ENCODE peak calls at places on chromosomes 2 and 18, in eight cellular contexts. O is heart left ventricle, J is gastrocnemius medialis, L is GM23338, B is colonic mucosa, C is body of pancreas, Z is brain microvascular endothelial cell, M is ovary. V is an unnamed sample.
A peak's percentile ranks its signal among the peaks of the same experiment; 100 is the strongest.

GRCh38 chr18:7064346-7064745 is 53.3 kb downstream of the LAMA1 start:
- DNase-seq in J (no peak), M (no peak), C (no peak), O (no peak), L (no peak), Z (no peak), B (no peak), V (peak; percentile 55)

GRCh38 chr2:196380098-196380497 is 208.7 kb upstream of the STK17B start:
- DNase-seq in C (no peak), O (no peak), M (no peak), L (no peak), J (no peak), B (no peak), Z (no peak), V (no peak)

GRCh38 chr18:11570770-11571169 is 38.6 kb upstream of the SLC35G4 start:
- DNase-seq in L (peak; percentile 29), B (no peak), M (no peak), J (no peak), Z (peak; percentile 24), O (no peak), C (no peak), V (no peak)

GRCh38 chr2:112712903-112713584 is 7.8 kb upstream of the NT5DC4 start:
- DNase-seq in L (no peak), J (no peak), O (no peak), Z (peak; percentile 97), C (no peak), M (no peak), B (no peak), V (peak; percentile 41)

GRCh38 chr18:54173250-54173649 is 51.2 kb downstream of the MBD2 start:
- DNase-seq in C (no peak), J (no peak), B (no peak), O (no peak), M (no peak), L (no peak), Z (no peak), V (no peak)

GRCh38 chr2:144390424-144391020 is 129.4 kb downstream of the ZEB2 start:
- DNase-seq in C (no peak), Z (no peak), L (no peak), J (no peak), O (no peak), B (no peak), M (no peak), V (no peak)

GRCh38 chr2:120990451-120990871 is 254.8 kb downstream of the GLI2 start:
- DNase-seq in L (no peak), O (no peak), Z (no peak), B (no peak), J (peak; percentile 20), C (no peak), M (peak; percentile 44), V (no peak)

GRCh38 chr2:209334188-209335017 is 89.4 kb upstream of the MAP2 start:
- DNase-seq in L (peak; percentile 85), B (peak; percentile 33), J (no peak), Z (peak; percentile 46), O (peak; percentile 48), C (peak; percentile 73), M (peak; percentile 40), V (peak; percentile 46)

GRCh38 chr18:46387426-46388131 is 269.4 kb downstream of the LOXHD1 start:
- DNase-seq in B (no peak), J (no peak), O (peak; percentile 46), Z (no peak), L (no peak), M (no peak), C (no peak), V (peak; percentile 95)

GRCh38 chr2:152648336-152648735 is 68.9 kb downstream of the PRPF40A start:
- DNase-seq in O (no peak), M (no peak), C (no peak), L (peak; percentile 44), Z (no peak), J (no peak), B (peak; percentile 25), V (peak; percentile 20)
- TF ChIP-seq CTCF in O (peak; percentile 10), M (no peak), C (no peak), L (no peak), Z (peak; percentile 23), J (no peak), B (no peak), V (no peak)

GRCh38 chr2:164993287-164994016 is 38.1 kb upstream of the SLC38A11 start:
- DNase-seq in Z (no peak), C (no peak), J (no peak), O (no peak), M (no peak), L (no peak), B (no peak), V (no peak)
- H3K4me3 ChIP-seq in Z (no peak overlapping the region), C (no peak overlapping the region), J (no peak overlapping the region), O (no peak overlapping the region), M (no peak overlapping the region), L (no peak overlapping the region), B (no peak overlapping the region), V (no peak overlapping the region)

GRCh38 chr2:117832332-117832731 is 17.8 kb downstream of the DDX18 start:
- DNase-seq in J (no peak), B (no peak), O (no peak), L (no peak), C (no peak), M (no peak), Z (no peak), V (no peak)
- H3K36me3 ChIP-seq in J (no peaks in the 10 kb centered on the region), B (peaks cover 4% of the 10 kb centered on the region), O (peaks cover 61% of the 10 kb centered on the region), L (peaks cover 27% of the 10 kb centered on the region), C (peaks cover 16% of the 10 kb centered on the region), M (no peaks in the 10 kb centered on the region), Z (peaks cover 36% of the 10 kb centered on the region), V (peaks cover 3% of the 10 kb centered on the region)

GRCh38 chr18:66393463-66393862 is 210.4 kb downstream of the CDH19 start:
- DNase-seq in C (no peak), J (no peak), O (no peak), M (no peak), B (no peak), L (peak; percentile 24), Z (no peak), V (no peak)

DNA sequence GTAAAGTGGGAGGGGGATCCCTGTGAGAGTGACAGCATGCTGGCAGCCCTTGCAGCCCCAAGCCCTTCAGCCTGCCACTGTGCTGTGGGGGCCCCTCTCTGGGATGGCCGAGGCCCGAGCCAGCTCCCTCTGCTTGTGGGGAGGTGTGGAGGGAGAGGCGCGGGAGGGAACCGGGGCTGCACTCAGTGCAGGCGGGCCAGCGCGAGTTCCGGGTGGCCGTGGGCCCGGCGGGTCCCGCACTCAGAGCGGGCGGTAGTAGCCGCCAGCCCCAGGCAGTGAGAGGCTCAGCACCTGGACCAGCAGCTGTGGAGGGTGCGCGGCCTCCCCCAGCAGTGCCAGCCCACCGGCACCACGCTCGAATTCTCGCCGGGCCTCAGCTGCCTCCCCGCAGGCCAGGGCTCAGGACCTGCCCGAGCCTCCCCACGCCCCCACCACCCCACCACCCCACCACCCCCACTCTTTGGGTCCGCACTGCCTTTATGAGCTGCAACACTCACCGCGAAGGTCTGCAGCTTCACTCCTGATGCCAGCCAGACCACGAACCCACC is 208.1 kb downstream of the CDH19 start:
- DNase-seq in O (no peak), B (no peak), J (no peak), M (no peak), C (no peak), Z (no peak), L (no peak), V (no peak)
- TF ChIP-seq CTCF in O (no peak), B (no peak), J (no peak), M (no peak), C (no peak), Z (no peak), L (no peak), V (no peak)

DNA sequence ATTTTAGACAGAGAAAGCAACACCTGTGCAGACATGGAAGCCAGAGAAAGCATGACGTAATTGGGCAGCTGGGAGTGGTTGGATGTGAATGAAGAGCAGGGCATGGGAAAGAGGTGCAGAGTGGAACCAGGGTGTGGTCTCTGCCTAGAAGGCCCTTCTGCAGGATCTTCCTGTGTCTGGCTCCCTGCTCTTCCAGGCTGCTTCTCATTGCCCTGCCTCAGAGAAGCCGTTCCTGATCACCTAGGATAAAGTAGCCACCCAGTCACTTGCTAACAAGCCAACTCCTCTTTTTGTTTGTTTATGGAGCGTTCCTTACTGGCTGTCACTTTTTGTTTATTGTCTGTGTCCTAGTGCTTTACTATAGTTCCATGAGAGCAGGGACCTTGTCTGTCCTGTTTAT is 28.5 kb downstream of the GALNT1 start:
- DNase-seq in M (no peak), L (peak; percentile 34), O (no peak), C (no peak), B (peak; percentile 56), J (no peak), Z (no peak), V (peak; percentile 28)
- H3K4me3 ChIP-seq in M (no peak overlapping the region), L (no peak overlapping the region), O (no peak overlapping the region), C (no peak overlapping the region), B (no peak overlapping the region), J (no peak overlapping the region), Z (no peak overlapping the region), V (no peak overlapping the region)

GRCh38 chr2:191411472-191411871 is 166.3 kb downstream of the MYO1B start:
- DNase-seq in L (no peak), O (no peak), C (no peak), J (no peak), Z (no peak), B (no peak), M (no peak), V (no peak)
- H3K36me3 ChIP-seq in L (peaks cover 30% of the 10 kb centered on the region), O (peaks cover 71% of the 10 kb centered on the region), C (peaks cover 17% of the 10 kb centered on the region), J (no peaks in the 10 kb centered on the region), Z (peaks cover 60% of the 10 kb centered on the region), B (no peaks in the 10 kb centered on the region), M (no peaks in the 10 kb centered on the region), V (peaks cover 31% of the 10 kb centered on the region)